ENCODE peak calls at places on chromosomes 5 and 9, in six cellular contexts. C is thoracic aorta; K is natural killer cell; O is body of pancreas; V is activated T-cell treated with anti-CD3 and anti-CD28 coated beads, Interleukin-2, amount 50 U/mL, for 4 hours; Y is SK-N-SH treated with all-trans-retinoic acid at 6 μM for 48 hours. N is an unnamed sample.

GRCh38 chr5:107242861-107243579 is 427.7 kb downstream of the EFNA5 start:
- ATAC-seq in Y (no peak), V (no peak), K (no peak), C (no peak), O (no peak), N (no peak)

GRCh38 chr5:144028058-144028457 is 142.4 kb downstream of the YIPF5 start:
- ATAC-seq in Y (peak; percentile 87), K (no peak), O (peak; percentile 23), C (no peak), V (no peak), N (no peak)

GRCh38 chr9:37602817-37603216 is 10.4 kb upstream of the TOMM5 start:
- ATAC-seq in C (no peak), O (peak; percentile 100), V (no peak), Y (no peak), K (no peak), N (no peak)

GRCh38 chr9:114250235-114250568 is 72.7 kb upstream of the ORM1 start:
- ATAC-seq in K (no peak), V (no peak), Y (peak; percentile 97), C (no peak), O (peak; percentile 96), N (no peak)

GRCh38 chr9:98864257-98865180 is 57.0 kb downstream of the GALNT12 start:
- ATAC-seq in C (no peak), Y (no peak), V (no peak), O (no peak), K (no peak), N (no peak)

GRCh38 chr5:73201547-73202513 is 28.8 kb downstream of the TMEM174 start:
- ATAC-seq in C (peak; percentile 70), Y (peak; percentile 91), O (peak; percentile 94), V (peak; percentile 93), K (peak; percentile 79), N (peak; percentile 92)

GRCh38 chr5:55923873-55924500 is 70.8 kb downstream of the IL6ST start:
- ATAC-seq in K (no peak), O (no peak), C (no peak), Y (no peak), V (peak; percentile 19), N (peak; percentile 22)

GRCh38 chr5:16970826-16971225 is 34.7 kb upstream of the MYO10 start:
- ATAC-seq in V (no peak), Y (no peak), C (no peak), O (no peak), K (no peak), N (no peak)

GRCh38 chr5:80101993-80102392 is 66.8 kb downstream of the THBS4 start:
- ATAC-seq in V (no peak), O (no peak), Y (no peak), C (no peak), K (no peak), N (peak; percentile 95)

GRCh38 chr5:96292582-96293247 is 140.3 kb downstream of the PCSK1 start:
- ATAC-seq in K (no peak), V (no peak), O (peak; percentile 42), Y (no peak), C (no peak), N (no peak)

GRCh38 chr5:56018860-56019259 is 24.1 kb upstream of the IL6ST start:
- ATAC-seq in C (no peak), O (no peak), V (no peak), K (no peak), Y (no peak), N (no peak)

GRCh38 chr9:35763803-35764202 is 9.7 kb upstream of the MSMP start:
- ATAC-seq in V (no peak), O (no peak), Y (no peak), K (no peak), C (no peak), N (no peak)

GRCh38 chr9:9949368-9949767 is 663.4 kb downstream of the PTPRD start:
- ATAC-seq in K (no peak), O (no peak), V (no peak), Y (no peak), C (no peak), N (no peak)

GRCh38 chr9:86822006-86822405 is 125.3 kb downstream of the GAS1 start:
- ATAC-seq in Y (no peak), V (no peak), O (no peak), K (no peak), C (no peak), N (no peak)

GRCh38 chr5:57621624-57622023 is 139.0 kb upstream of the ACTBL2 start:
- ATAC-seq in O (no peak), V (no peak), Y (no peak), K (no peak), C (no peak), N (no peak)

GRCh38 chr5:149333711-149334443 is 11.4 kb upstream of the GRPEL2 start:
- ATAC-seq in C (no peak), O (no peak), K (no peak), Y (no peak), V (no peak), N (no peak)

GRCh38 chr5:157160001-157160400 is 6.1 kb downstream of the GARIN3 start:
- ATAC-seq in C (no peak), Y (no peak), K (no peak), V (peak; percentile 55), O (no peak), N (peak; percentile 66)

GRCh38 chr9:137240841-137241489 is at the start of gene TUBB4B:
- ATAC-seq in O (peak; percentile 85), Y (peak; percentile 72), V (peak; percentile 77), K (peak; percentile 90), C (peak; percentile 99), N (peak; percentile 87)

GRCh38 chr5:127833999-127834953 is 131.1 kb downstream of the CCDC192 start:
- ATAC-seq in V (no peak), O (no peak), C (no peak), Y (no peak), K (no peak), N (no peak)

GRCh38 chr5:97167435-97167834 is 15.6 kb downstream of the RIOK2 start:
- ATAC-seq in V (no peak), C (no peak), Y (no peak), K (no peak), O (no peak), N (peak; percentile 66)

GRCh38 chr5:131521252-131521651 is 113.8 kb downstream of the RAPGEF6 start:
- ATAC-seq in O (no peak), C (no peak), V (peak; percentile 48), K (no peak), Y (peak; percentile 92), N (no peak)

GRCh38 chr9:108083796-108084352 is 594.3 kb upstream of the KLF4 start:
- ATAC-seq in C (no peak), K (no peak), Y (no peak), V (no peak), O (no peak), N (no peak)

GRCh38 chr9:125261501-125262216 is at the start of gene GAPVD1:
- ATAC-seq in C (peak; percentile 69), O (peak; percentile 99), V (peak; percentile 100), K (peak; percentile 99), Y (peak; percentile 100), N (peak; percentile 98)

GRCh38 chr5:55303238-55303690 is 4.2 kb downstream of the DHX29 start:
- ATAC-seq in O (no peak), C (no peak), V (no peak), K (no peak), Y (no peak), N (no peak)

GRCh38 chr9:82987790-82988189 is 75.2 kb downstream of the RASEF start:
- ATAC-seq in O (no peak), V (no peak), Y (no peak), K (no peak), C (no peak), N (no peak)

GRCh38 chr9:87567988-87568800 is 70.5 kb downstream of the DAPK1 start:
- ATAC-seq in V (no peak), Y (no peak), O (no peak), C (no peak), K (no peak), N (no peak)